ENCODE peak calls at places on chromosomes 7 and 10, in six cellular contexts. D, V, B, Y, A and Q are unnamed samples.

GRCh38 chr7:75888464-75889222 is 9.8 kb downstream of the RHBDD2 start:
- DNase-seq in A (no peak), D (no peak), Y (no peak), B (no peak), V (peak), Q (no peak)

GRCh38 chr7:20744913-20745587 is 41.6 kb downstream of the SP8 start:
- DNase-seq in D (no peak), B (no peak), A (no peak), Y (no peak), V (peak), Q (no peak)

GRCh38 chr10:28036587-28036986 is 37.7 kb upstream of the ODAD2 start:
- DNase-seq in D (no peak), V (peak), B (peak), A (no peak), Y (no peak), Q (no peak)

GRCh38 chr7:140060788-140061606 is 1.8 kb downstream of the PARP12 start:
- DNase-seq in A (no peak), Y (no peak), D (no peak), B (peak), V (peak), Q (peak)

GRCh38 chr7:10537764-10538163 is 435.9 kb upstream of the PHF14 start:
- DNase-seq in B (no peak), Y (no peak), V (no peak), A (no peak), D (no peak), Q (no peak)

GRCh38 chr7:35584990-35585389 is 109.9 kb downstream of the HERPUD2 start:
- DNase-seq in A (no peak), B (no peak), Y (no peak), D (no peak), V (no peak), Q (no peak)

GRCh38 chr10:72712136-72712535 is 20.2 kb downstream of the MCU start:
- DNase-seq in D (no peak), V (peak), Y (no peak), A (no peak), B (no peak), Q (no peak)

GRCh38 chr7:90625562-90625961 is 29.4 kb downstream of the CDK14 start:
- DNase-seq in B (peak), Y (no peak), V (peak), D (no peak), A (no peak), Q (no peak)

GRCh38 chr10:43250925-43251663 is 15.8 kb downstream of the RASGEF1A start:
- DNase-seq in Y (no peak), V (no peak), D (no peak), A (no peak), B (no peak), Q (no peak)

GRCh38 chr10:77571490-77571889 is 66.1 kb downstream of the KCNMA1 start:
- DNase-seq in Y (no peak), B (no peak), D (no peak), V (no peak), A (no peak), Q (no peak)

GRCh38 chr10:110392860-110393732 is 88.4 kb upstream of the SMNDC1 start:
- DNase-seq in Y (no peak), A (no peak), B (no peak), D (no peak), V (peak), Q (peak)

GRCh38 chr10:12405342-12406320 is 56.3 kb downstream of the CAMK1D start:
- DNase-seq in Y (no peak), A (no peak), V (peak), B (no peak), D (no peak), Q (peak)

GRCh38 chr10:14476641-14477407 is 146.1 kb upstream of the FRMD4A start:
- DNase-seq in V (peak), D (no peak), A (no peak), B (no peak), Y (no peak), Q (no peak)

GRCh38 chr7:106773228-106773627 is 91.9 kb upstream of the PIK3CG start:
- DNase-seq in A (no peak), D (no peak), V (peak), B (no peak), Y (no peak), Q (peak)

GRCh38 chr7:21361413-21362130 is 66.3 kb upstream of the SP4 start:
- DNase-seq in A (no peak), V (no peak), B (no peak), Y (no peak), D (no peak), Q (no peak)

GRCh38 chr7:100897772-100898454 is 2.2 kb upstream of the ACHE start:
- DNase-seq in A (no peak), D (no peak), B (no peak), V (no peak), Y (no peak), Q (peak)

GRCh38 chr7:47915066-47915976 is 32.9 kb downstream of the PKD1L1 start:
- DNase-seq in V (peak), Y (no peak), A (no peak), B (peak), D (no peak), Q (no peak)

GRCh38 chr7:7861211-7861633 is 107.4 kb upstream of the GLCCI1 start:
- DNase-seq in V (peak), B (peak), A (no peak), Y (no peak), D (no peak), Q (no peak)

GRCh38 chr7:111732923-111733322 is 170.6 kb upstream of the IMMP2L start:
- DNase-seq in D (no peak), Y (no peak), V (no peak), A (no peak), B (no peak), Q (no peak)

GRCh38 chr7:76000566-76000965 is 6.2 kb upstream of the TMEM120A start:
- DNase-seq in Y (no peak), D (no peak), A (no peak), B (no peak), V (no peak), Q (no peak)

GRCh38 chr7:152899482-152900166 is 140.1 kb downstream of the ACTR3B start:
- DNase-seq in A (no peak), V (peak), D (no peak), Y (no peak), B (no peak), Q (no peak)

DNA sequence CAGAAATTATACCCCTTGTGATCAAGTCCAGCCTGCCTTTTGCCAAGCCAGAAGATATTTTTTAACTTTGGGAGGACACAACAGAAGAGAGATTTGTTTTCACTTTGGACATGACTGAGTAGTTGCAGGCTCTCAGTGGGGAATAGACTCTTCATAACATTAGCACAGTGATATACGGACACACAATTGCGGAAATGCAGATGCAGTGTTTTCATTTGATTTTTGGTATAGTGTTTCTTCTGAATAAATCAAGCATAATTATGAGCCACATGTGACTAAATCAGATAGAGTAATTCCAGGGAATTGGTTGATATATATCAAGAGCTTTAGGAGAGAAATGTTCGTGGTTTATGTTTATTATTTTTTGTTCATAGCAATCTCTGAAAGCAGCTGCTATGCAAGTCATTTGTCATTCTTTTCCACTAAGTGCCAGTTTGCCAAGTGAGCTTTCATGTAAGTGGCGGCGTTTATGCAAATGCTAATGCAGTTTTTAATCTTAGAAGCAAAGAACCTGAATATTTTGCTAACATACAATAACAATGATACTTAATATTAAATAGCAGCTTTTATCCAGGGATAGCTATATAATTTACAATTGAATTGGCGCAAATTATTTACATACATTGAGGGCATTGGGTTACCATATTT is 69.6 kb upstream of the HDAC9 start:
- DNase-seq in Y (no peak), V (peak), B (no peak), D (no peak), A (no peak), Q (no peak)
- H3K27ac ChIP-seq in Y (no peak), V (no peak), B (no peak), D (no peak), A (no peak), Q (no peak)

DNA sequence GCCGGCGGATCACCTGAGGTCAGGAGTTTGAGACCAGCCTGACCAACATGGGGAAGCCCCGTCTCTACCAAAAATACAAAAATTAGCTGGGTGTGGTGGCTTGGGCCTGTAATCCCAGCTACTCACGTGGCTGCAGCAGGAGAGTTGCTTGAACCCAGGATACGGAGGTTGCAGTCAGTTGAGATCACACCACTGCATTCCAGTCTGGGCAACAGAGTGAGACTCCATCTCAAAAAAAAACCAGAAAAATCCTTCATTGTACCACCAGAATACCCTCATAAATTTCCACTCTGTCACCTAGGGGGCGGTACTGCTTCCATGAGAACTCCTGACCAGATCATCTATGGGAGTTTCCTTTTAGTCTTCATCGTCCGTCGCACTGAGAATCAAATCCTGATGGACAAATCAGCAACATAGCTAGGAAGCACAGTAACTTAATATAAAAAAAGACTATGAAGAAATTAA is 225.8 kb upstream of the KLF14 start:
- DNase-seq in Y (no peak), D (no peak), A (peak), B (peak), V (peak), Q (no peak)
- H3K4me3 ChIP-seq in Y (peak), D (peak), A (peak), B (peak), V (peak), Q (no peak)

GRCh38 chr10:29845166-29845565 is 210.4 kb upstream of the SVIL start:
- DNase-seq in D (no peak), A (no peak), B (no peak), Y (no peak), V (no peak), Q (no peak)

GRCh38 chr10:29843143-29843542 is 208.4 kb upstream of the SVIL start:
- DNase-seq in A (no peak), V (no peak), Y (no peak), B (no peak), D (no peak), Q (no peak)

GRCh38 chr10:29840516-29841276 is 205.9 kb upstream of the SVIL start:
- DNase-seq in D (no peak), Y (no peak), B (no peak), A (no peak), V (no peak), Q (peak)

GRCh38 chr10:29839826-29840515 is 205.2 kb upstream of the SVIL start:
- DNase-seq in D (no peak), Y (no peak), V (no peak), B (no peak), A (no peak), Q (no peak)

DNA sequence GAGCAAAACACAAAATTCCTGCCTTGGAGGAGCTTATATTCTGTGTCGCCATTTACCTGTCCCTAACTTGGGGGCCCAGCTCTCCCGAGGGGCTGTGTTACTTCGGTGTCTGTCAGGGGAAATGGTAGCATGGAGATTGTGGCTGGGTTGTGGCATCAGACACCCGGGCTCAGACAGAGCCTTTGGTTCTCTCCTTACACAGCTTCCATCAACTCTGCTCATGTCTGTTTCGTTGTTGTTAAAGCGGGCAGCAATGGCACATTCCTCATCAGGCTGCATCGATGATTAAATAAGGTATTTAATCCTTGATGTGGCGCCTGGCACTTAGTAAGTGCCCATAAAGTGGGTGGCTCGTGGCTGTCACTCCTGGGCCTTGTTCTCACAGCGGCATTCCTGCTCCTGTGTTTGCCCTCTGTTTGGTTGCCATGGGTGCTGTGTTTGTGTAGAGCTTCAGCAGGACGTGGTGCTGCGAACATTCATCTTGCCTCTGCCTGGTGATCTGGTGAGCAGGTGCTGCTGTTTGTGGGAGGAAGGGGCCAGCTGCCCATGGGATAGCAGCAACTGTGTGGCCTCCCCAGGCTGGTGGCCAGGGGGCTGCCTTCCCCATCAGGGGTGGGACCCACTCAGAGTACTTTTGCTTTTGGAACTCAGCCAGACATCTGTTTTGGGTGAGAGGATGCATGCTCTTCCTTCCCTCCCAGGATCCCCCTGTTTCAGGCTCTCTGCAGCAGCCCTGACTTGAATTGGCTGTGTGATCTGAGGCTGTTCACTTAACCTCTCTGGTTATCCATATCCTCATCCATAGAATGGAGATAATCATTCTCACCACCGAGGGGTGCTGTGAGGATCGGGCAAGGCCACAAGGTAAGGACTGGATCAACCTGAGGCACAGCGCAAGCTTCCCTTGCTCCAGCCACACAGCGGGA is 207.2 kb upstream of the SVIL start:
- DNase-seq in Y (no peak), B (peak), A (no peak), V (peak), D (no peak), Q (peak)
- H3K27ac ChIP-seq in Y (no peak), B (no peak), A (no peak), V (no peak), D (no peak), Q (no peak)

DNA sequence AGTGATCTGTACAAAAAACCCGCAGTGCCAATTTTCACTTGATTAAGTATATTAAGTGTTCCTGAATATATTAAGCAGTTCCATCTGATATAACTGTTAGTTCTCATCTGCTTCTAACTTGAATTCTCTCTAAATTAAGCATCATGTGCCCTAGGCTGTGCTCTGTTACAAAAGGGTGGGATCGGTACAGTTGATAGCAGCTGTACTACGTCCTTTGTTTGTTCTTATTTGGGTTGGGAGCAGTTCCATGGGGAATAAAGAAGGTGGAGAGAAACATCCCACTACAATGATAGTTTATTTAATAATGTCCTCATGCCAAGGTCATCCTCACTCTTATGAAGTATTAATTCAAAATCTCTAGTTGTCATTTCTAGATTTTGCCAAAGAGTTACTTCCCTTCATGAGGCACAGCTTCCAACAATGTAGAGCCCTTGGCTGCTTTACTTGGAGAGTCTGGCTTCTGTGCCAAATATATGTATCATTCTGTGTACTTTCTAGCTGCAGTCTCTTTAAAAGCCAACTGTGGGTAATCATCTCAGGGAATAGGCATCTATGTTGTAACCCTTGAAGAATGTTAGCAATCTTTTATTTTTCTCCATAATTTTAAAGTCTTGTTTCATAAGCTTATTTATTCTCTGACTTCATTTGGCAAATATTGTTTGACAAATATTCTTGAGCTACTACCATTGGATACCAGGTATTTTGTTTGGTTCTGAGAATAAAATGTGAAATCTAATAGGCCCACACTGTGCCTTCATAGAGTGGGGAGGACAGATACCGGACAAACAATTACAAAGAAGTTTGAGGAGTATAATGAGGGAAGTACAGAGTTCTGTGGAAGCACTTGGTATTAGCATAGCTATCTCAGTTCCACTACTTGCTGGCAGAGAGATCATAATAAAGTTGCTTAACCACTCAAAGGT is 22.4 kb upstream of the AHR start:
- DNase-seq in A (no peak), B (peak), Y (no peak), V (peak), D (no peak), Q (peak)
- H3K4me3 ChIP-seq in A (no peak), B (no peak), Y (no peak), V (no peak), D (no peak), Q (no peak)

GRCh38 chr7:116445447-116445846 is 54.1 kb upstream of the CAV2 start:
- DNase-seq in D (no peak), V (no peak), Y (no peak), B (no peak), A (no peak), Q (no peak)

GRCh38 chr7:116443646-116444045 is 55.9 kb upstream of the CAV2 start:
- DNase-seq in Y (no peak), D (no peak), V (no peak), A (no peak), B (no peak), Q (no peak)

GRCh38 chr7:116447980-116448839 is 51.3 kb upstream of the CAV2 start:
- DNase-seq in V (no peak), D (no peak), Y (no peak), B (no peak), A (no peak), Q (no peak)

GRCh38 chr7:116447436-116447835 is 52.1 kb upstream of the CAV2 start:
- DNase-seq in D (no peak), A (no peak), B (no peak), Y (no peak), V (no peak), Q (no peak)

GRCh38 chr7:116446179-116446855 is 53.2 kb upstream of the CAV2 start:
- DNase-seq in Y (no peak), B (peak), D (no peak), A (no peak), V (no peak), Q (no peak)
- H3K27ac ChIP-seq in Y (no peak), B (no peak), D (no peak), A (no peak), V (no peak), Q (no peak)

DNA sequence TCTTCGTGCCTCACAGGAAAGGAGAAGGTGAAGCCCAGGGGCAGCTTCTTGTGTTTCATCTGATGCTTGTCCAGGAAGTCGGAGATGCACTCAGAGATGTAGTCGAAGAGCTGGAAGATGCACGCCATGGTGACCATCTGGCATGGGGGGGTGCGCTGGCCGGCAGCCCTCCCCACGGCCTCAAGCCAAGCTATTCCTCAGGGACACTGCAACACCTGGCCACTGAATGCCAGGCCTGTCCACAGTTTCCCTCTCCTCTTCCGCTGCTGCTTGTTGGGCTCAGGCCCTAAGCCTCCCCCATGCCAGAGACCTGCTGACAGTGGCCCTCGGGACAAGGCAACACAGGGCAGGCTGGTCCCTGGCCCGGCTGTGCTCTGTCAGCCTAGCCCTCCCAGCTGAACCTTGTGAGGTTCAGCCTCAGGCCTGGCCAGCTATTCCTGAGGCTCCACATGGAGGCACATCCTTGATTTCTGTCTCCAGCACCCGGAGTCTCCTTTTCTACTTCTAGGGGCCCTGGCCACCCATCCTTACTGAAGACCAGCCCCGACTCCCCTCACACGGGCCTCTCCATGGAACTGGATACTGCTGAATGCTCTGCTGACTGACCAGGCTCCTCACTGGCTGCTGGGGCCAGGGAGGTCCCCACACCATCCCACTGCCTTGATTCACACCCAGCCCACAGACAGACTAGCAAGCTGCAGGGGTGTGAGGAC is 10.0 kb upstream of the MYL7 start:
- DNase-seq in D (no peak), V (no peak), A (no peak), B (no peak), Y (no peak), Q (no peak)
- H3K4me3 ChIP-seq in D (no peak), V (no peak), A (no peak), B (no peak), Y (no peak), Q (no peak)

GRCh38 chr7:41875513-41875912 is 172.6 kb upstream of the INHBA start:
- DNase-seq in A (no peak), Y (no peak), D (no peak), B (no peak), V (no peak), Q (no peak)

GRCh38 chr7:41870505-41871138 is 167.7 kb upstream of the INHBA start:
- DNase-seq in A (no peak), B (no peak), Y (no peak), D (no peak), V (peak), Q (no peak)

GRCh38 chr7:41872951-41873350 is 170.1 kb upstream of the INHBA start:
- DNase-seq in A (no peak), D (no peak), Y (no peak), B (no peak), V (no peak), Q (no peak)

GRCh38 chr7:41874206-41874770 is 171.4 kb upstream of the INHBA start:
- DNase-seq in Y (no peak), D (no peak), B (no peak), A (no peak), V (no peak), Q (no peak)

GRCh38 chr7:41873781-41874180 is 170.9 kb upstream of the INHBA start:
- DNase-seq in V (peak), B (no peak), Y (no peak), D (no peak), A (no peak), Q (no peak)
- H3K27ac ChIP-seq in V (no peak), B (no peak), Y (no peak), D (no peak), A (no peak), Q (no peak)